ENCODE peak calls at places on chromosome 4, in eight cellular contexts. P is fibroblast of lung, Z is breast epithelium, G is HFF-Myc, E is astrocyte, I is astrocyte of the spinal cord, R is body of pancreas, U is tibial artery. F is an unnamed sample.

GRCh38 chr4:111362891-111363290 is 740.0 kb upstream of the PITX2 start:
- DNase-seq in P (peak), Z (no peak), G (no peak), E (peak), I (peak), R (no peak), U (no peak), F (peak)

GRCh38 chr4:123349401-123350190 is 47.0 kb upstream of the SPRY1 start:
- DNase-seq in P (no peak), Z (no peak), G (no peak), E (peak), I (no peak), R (no peak), U (no peak), F (peak)

GRCh38 chr4:78652282-78652876 is 100.8 kb downstream of the ANXA3 start:
- DNase-seq in P (peak), Z (peak), G (no peak), E (peak), I (peak), R (no peak), U (no peak), F (peak)

GRCh38 chr4:85039526-85039925 is 73.0 kb upstream of the WDFY3 start:
- DNase-seq in P (peak), Z (no peak), G (no peak), E (peak), I (peak), R (no peak), U (no peak), F (peak)

GRCh38 chr4:111475696-111476095 is 669.6 kb upstream of the FAM241A start:
- DNase-seq in P (no peak), Z (no peak), G (no peak), E (no peak), I (no peak), R (no peak), U (no peak), F (no peak)

GRCh38 chr4:165096776-165097175 is 15.9 kb downstream of the TMEM192 start:
- DNase-seq in P (peak), Z (no peak), G (no peak), E (peak), I (peak), R (no peak), U (no peak), F (peak)

GRCh38 chr4:182604161-182604591 is 313.0 kb downstream of the DCTD start:
- DNase-seq in P (peak), Z (no peak), G (no peak), E (peak), I (peak), R (no peak), U (no peak), F (peak)

GRCh38 chr4:40976343-40976742 is 226.6 kb downstream of the NSUN7 start:
- DNase-seq in P (peak), Z (no peak), G (no peak), E (peak), I (peak), R (peak), U (no peak), F (peak)

GRCh38 chr4:174461438-174462106 is 60.7 kb downstream of the HPGD start:
- DNase-seq in P (peak), Z (no peak), G (no peak), E (no peak), I (peak), R (no peak), U (no peak), F (peak)

GRCh38 chr4:30555778-30556177 is 164.4 kb upstream of the PCDH7 start:
- DNase-seq in P (no peak), Z (no peak), G (no peak), E (no peak), I (no peak), R (no peak), U (no peak), F (no peak)

GRCh38 chr4:78343682-78344081 is 207.9 kb upstream of the ANXA3 start:
- DNase-seq in P (no peak), Z (no peak), G (no peak), E (no peak), I (no peak), R (no peak), U (no peak), F (no peak)

GRCh38 chr4:16032382-16032743 is 51.5 kb downstream of the PROM1 start:
- DNase-seq in P (no peak), Z (no peak), G (no peak), E (peak), I (no peak), R (no peak), U (no peak), F (no peak)

GRCh38 chr4:6730603-6731300 is 14.8 kb downstream of the BLOC1S4 start:
- DNase-seq in P (no peak), Z (no peak), G (no peak), E (no peak), I (no peak), R (no peak), U (no peak), F (no peak)

GRCh38 chr4:123832173-123833026 is 435.8 kb downstream of the SPRY1 start:
- DNase-seq in P (peak), Z (no peak), G (peak), E (peak), I (peak), R (no peak), U (peak), F (peak)

GRCh38 chr4:13700196-13701140 is 72.9 kb upstream of the BOD1L1 start:
- DNase-seq in P (peak), Z (no peak), G (peak), E (peak), I (peak), R (no peak), U (no peak), F (peak)

GRCh38 chr4:86521373-86521969 is 72.6 kb upstream of the PTPN13 start:
- DNase-seq in P (no peak), Z (no peak), G (no peak), E (no peak), I (no peak), R (no peak), U (no peak), F (no peak)

GRCh38 chr4:143375326-143376073 is 38.8 kb downstream of the GAB1 start:
- DNase-seq in P (peak), Z (no peak), G (no peak), E (no peak), I (no peak), R (no peak), U (no peak), F (peak)

GRCh38 chr4:177441803-177442622 is at the start of gene AGA:
- DNase-seq in P (peak), Z (peak), G (peak), E (peak), I (peak), R (peak), U (peak), F (peak)

GRCh38 chr4:39181905-39182638 is at the start of gene WDR19:
- DNase-seq in P (peak), Z (peak), G (peak), E (peak), I (peak), R (peak), U (peak), F (peak)
- TF ChIP-seq CTCF in P (peak), Z (peak), G (peak), E (peak), I (peak), R (peak), U (peak), F (peak)

DNA sequence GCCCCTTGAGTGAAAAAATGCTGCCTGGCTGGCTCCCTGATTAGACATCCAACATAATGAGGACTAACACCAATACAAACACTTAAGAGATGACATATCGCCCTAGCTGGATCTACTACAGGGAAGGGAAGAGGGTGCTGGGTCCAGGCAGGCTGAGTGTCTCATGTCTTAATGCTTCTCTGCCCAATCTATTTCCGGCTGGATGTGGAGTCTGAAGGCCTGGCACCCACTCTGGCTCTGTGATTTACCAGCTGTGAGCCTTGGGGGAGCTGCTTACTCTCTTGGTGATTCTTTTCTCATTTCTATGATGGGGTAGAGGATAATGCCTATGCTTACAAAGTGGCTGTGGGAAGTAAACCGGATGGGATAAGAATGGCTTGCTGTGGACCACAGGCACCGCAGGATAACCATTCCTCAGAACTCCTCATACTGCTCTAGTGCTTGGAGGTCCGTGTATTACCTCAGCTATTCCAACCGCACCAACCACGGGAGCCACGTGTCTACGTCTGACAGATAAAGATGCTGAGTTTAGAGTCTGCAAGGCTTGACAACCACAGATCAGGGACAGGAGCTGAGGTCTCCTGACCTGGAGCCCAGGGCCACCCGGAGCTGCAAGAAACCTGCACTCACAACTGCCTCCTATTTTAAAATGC is 161.7 kb downstream of the AFAP1 start:
- DNase-seq in P (no peak), Z (peak), G (no peak), E (no peak), I (peak), R (no peak), U (no peak), F (no peak)
- H3K4me3 ChIP-seq in P (no peak), Z (no peak), G (no peak), E (no peak), I (no peak), R (no peak), U (no peak), F (no peak)

GRCh38 chr4:152910521-152910920 is 25.6 kb upstream of the FHDC1 start:
- DNase-seq in P (no peak), Z (no peak), G (no peak), E (no peak), I (no peak), R (no peak), U (no peak), F (no peak)
- TF ChIP-seq CTCF in P (no peak), Z (no peak), G (no peak), E (no peak), I (no peak), R (no peak), U (no peak), F (no peak)

GRCh38 chr4:69832326-69833030 is 27.5 kb downstream of the SULT1E1 start:
- DNase-seq in P (no peak), Z (no peak), G (no peak), E (no peak), I (no peak), R (no peak), U (no peak), F (no peak)

GRCh38 chr4:69830529-69831269 is 29.2 kb downstream of the SULT1E1 start:
- DNase-seq in P (peak), Z (no peak), G (peak), E (peak), I (peak), R (peak), U (no peak), F (peak)

GRCh38 chr4:69833251-69833650 is 26.7 kb downstream of the SULT1E1 start:
- DNase-seq in P (no peak), Z (no peak), G (no peak), E (no peak), I (no peak), R (no peak), U (no peak), F (no peak)

GRCh38 chr4:69831270-69831627 is 28.7 kb downstream of the SULT1E1 start:
- DNase-seq in P (no peak), Z (no peak), G (no peak), E (no peak), I (no peak), R (no peak), U (no peak), F (no peak)

GRCh38 chr4:69831646-69832325 is 28.2 kb downstream of the SULT1E1 start:
- DNase-seq in P (no peak), Z (no peak), G (no peak), E (no peak), I (no peak), R (no peak), U (peak), F (no peak)
- H3K4me3 ChIP-seq in P (no peak), Z (no peak), G (no peak), E (no peak), I (no peak), R (no peak), U (no peak), F (no peak)